ENCODE peak calls at places on chromosomes 12 and 14, in nine cellular contexts. One of them, this sample, is unnamed.

GRCh38 chr14:68349900-68350323 is 443.0 kb downstream of the ZFP36L1 start:
- DNase-seq in lower lobe of right lung: no peak
- DNase-seq in tibial artery: no peak
- DNase-seq in RWPE1: no peak
- DNase-seq in left lung: no peak
- DNase-seq in endothelial cell: no peak
- DNase-seq in heart right ventricle: no peak
- DNase-seq in dorsolateral prefrontal cortex: no peak
- DNase-seq in choroid plexus epithelial cell: peak
- DNase-seq in this sample: no peak

GRCh38 chr12:26833692-26834168 is 736 bp upstream of the ITPR2 start:
- DNase-seq in dorsolateral prefrontal cortex: no peak
- DNase-seq in RWPE1: peak
- DNase-seq in endothelial cell: no peak
- DNase-seq in choroid plexus epithelial cell: peak
- DNase-seq in lower lobe of right lung: peak
- DNase-seq in heart right ventricle: no peak
- DNase-seq in tibial artery: no peak
- DNase-seq in left lung: peak
- DNase-seq in this sample: no peak

GRCh38 chr12:93273834-93274705 is 103.7 kb upstream of the NUDT4 start:
- DNase-seq in heart right ventricle: no peak
- DNase-seq in choroid plexus epithelial cell: no peak
- DNase-seq in left lung: no peak
- DNase-seq in tibial artery: no peak
- DNase-seq in lower lobe of right lung: no peak
- DNase-seq in RWPE1: no peak
- DNase-seq in dorsolateral prefrontal cortex: no peak
- DNase-seq in endothelial cell: no peak
- DNase-seq in this sample: no peak

GRCh38 chr12:7989827-7990491 is 42.6 kb upstream of the FOXJ2 start:
- DNase-seq in choroid plexus epithelial cell: no peak
- DNase-seq in dorsolateral prefrontal cortex: no peak
- DNase-seq in lower lobe of right lung: peak
- DNase-seq in heart right ventricle: peak
- DNase-seq in left lung: peak
- DNase-seq in endothelial cell: no peak
- DNase-seq in RWPE1: no peak
- DNase-seq in tibial artery: peak
- DNase-seq in this sample: peak

GRCh38 chr14:59189281-59189821 is 884 bp downstream of the DAAM1 start:
- DNase-seq in left lung: peak
- DNase-seq in choroid plexus epithelial cell: peak
- DNase-seq in dorsolateral prefrontal cortex: no peak
- DNase-seq in tibial artery: no peak
- DNase-seq in lower lobe of right lung: peak
- DNase-seq in RWPE1: peak
- DNase-seq in endothelial cell: no peak
- DNase-seq in heart right ventricle: peak
- DNase-seq in this sample: peak

GRCh38 chr12:114701104-114701414 is 17.1 kb upstream of the TBX3 start:
- DNase-seq in choroid plexus epithelial cell: no peak
- DNase-seq in tibial artery: no peak
- DNase-seq in left lung: no peak
- DNase-seq in dorsolateral prefrontal cortex: no peak
- DNase-seq in endothelial cell: no peak
- DNase-seq in RWPE1: no peak
- DNase-seq in heart right ventricle: no peak
- DNase-seq in lower lobe of right lung: no peak
- DNase-seq in this sample: no peak

GRCh38 chr12:39905152-39905551 is 200.7 kb downstream of the SLC2A13 start:
- DNase-seq in RWPE1: no peak
- DNase-seq in tibial artery: peak
- DNase-seq in choroid plexus epithelial cell: peak
- DNase-seq in endothelial cell: no peak
- DNase-seq in left lung: peak
- DNase-seq in lower lobe of right lung: no peak
- DNase-seq in heart right ventricle: peak
- DNase-seq in dorsolateral prefrontal cortex: peak
- DNase-seq in this sample: no peak

GRCh38 chr12:124609041-124609984 is 41.9 kb upstream of the NCOR2 start:
- DNase-seq in choroid plexus epithelial cell: peak
- DNase-seq in tibial artery: peak
- DNase-seq in lower lobe of right lung: peak
- DNase-seq in endothelial cell: no peak
- DNase-seq in heart right ventricle: peak
- DNase-seq in left lung: peak
- DNase-seq in RWPE1: peak
- DNase-seq in dorsolateral prefrontal cortex: no peak
- DNase-seq in this sample: peak

GRCh38 chr14:101705733-101706508 is 55.6 kb upstream of the PPP2R5C start:
- DNase-seq in left lung: peak
- DNase-seq in choroid plexus epithelial cell: peak
- DNase-seq in RWPE1: no peak
- DNase-seq in endothelial cell: no peak
- DNase-seq in dorsolateral prefrontal cortex: no peak
- DNase-seq in tibial artery: peak
- DNase-seq in heart right ventricle: peak
- DNase-seq in lower lobe of right lung: peak
- DNase-seq in this sample: peak

GRCh38 chr14:73663548-73664212 is 18.9 kb downstream of the DNAL1 start:
- DNase-seq in heart right ventricle: no peak
- DNase-seq in tibial artery: no peak
- DNase-seq in choroid plexus epithelial cell: no peak
- DNase-seq in RWPE1: no peak
- DNase-seq in lower lobe of right lung: no peak
- DNase-seq in endothelial cell: no peak
- DNase-seq in left lung: no peak
- DNase-seq in dorsolateral prefrontal cortex: no peak
- DNase-seq in this sample: no peak

GRCh38 chr14:100540141-100540925 is 46.9 kb downstream of the BEGAIN start:
- DNase-seq in tibial artery: no peak
- DNase-seq in dorsolateral prefrontal cortex: no peak
- DNase-seq in lower lobe of right lung: peak
- DNase-seq in RWPE1: no peak
- DNase-seq in heart right ventricle: no peak
- DNase-seq in choroid plexus epithelial cell: no peak
- DNase-seq in endothelial cell: peak
- DNase-seq in left lung: peak
- DNase-seq in this sample: peak

GRCh38 chr12:69440016-69440415 is 30.2 kb upstream of the FRS2 start:
- DNase-seq in dorsolateral prefrontal cortex: no peak
- DNase-seq in lower lobe of right lung: no peak
- DNase-seq in left lung: no peak
- DNase-seq in endothelial cell: no peak
- DNase-seq in heart right ventricle: no peak
- DNase-seq in tibial artery: no peak
- DNase-seq in RWPE1: no peak
- DNase-seq in choroid plexus epithelial cell: no peak
- DNase-seq in this sample: no peak

GRCh38 chr14:103749860-103750259 is 34.2 kb downstream of the ZFYVE21 start:
- DNase-seq in left lung: no peak
- DNase-seq in heart right ventricle: no peak
- DNase-seq in dorsolateral prefrontal cortex: no peak
- DNase-seq in tibial artery: no peak
- DNase-seq in endothelial cell: no peak
- DNase-seq in lower lobe of right lung: no peak
- DNase-seq in choroid plexus epithelial cell: no peak
- DNase-seq in RWPE1: no peak
- DNase-seq in this sample: no peak
- TF ChIP-seq CTCF in left lung: no peak
- TF ChIP-seq CTCF in heart right ventricle: no peak
- TF ChIP-seq CTCF in dorsolateral prefrontal cortex: no peak
- TF ChIP-seq CTCF in tibial artery: peak
- TF ChIP-seq CTCF in endothelial cell: no peak
- TF ChIP-seq CTCF in lower lobe of right lung: peak
- TF ChIP-seq CTCF in choroid plexus epithelial cell: no peak
- TF ChIP-seq CTCF in RWPE1: no peak
- TF ChIP-seq CTCF in this sample: no peak

GRCh38 chr12:79886917-79887519 is 47.9 kb downstream of the PPP1R12A start:
- DNase-seq in left lung: no peak
- DNase-seq in tibial artery: no peak
- DNase-seq in RWPE1: peak
- DNase-seq in dorsolateral prefrontal cortex: no peak
- DNase-seq in choroid plexus epithelial cell: peak
- DNase-seq in endothelial cell: no peak
- DNase-seq in heart right ventricle: no peak
- DNase-seq in lower lobe of right lung: no peak
- DNase-seq in this sample: no peak
- TF ChIP-seq CTCF in left lung: peak
- TF ChIP-seq CTCF in tibial artery: peak
- TF ChIP-seq CTCF in RWPE1: peak
- TF ChIP-seq CTCF in dorsolateral prefrontal cortex: peak
- TF ChIP-seq CTCF in choroid plexus epithelial cell: peak
- TF ChIP-seq CTCF in endothelial cell: peak
- TF ChIP-seq CTCF in heart right ventricle: peak
- TF ChIP-seq CTCF in lower lobe of right lung: peak
- TF ChIP-seq CTCF in this sample: peak

GRCh38 chr14:23351681-23352505 is 794 bp downstream of the SLC22A17 start:
- DNase-seq in dorsolateral prefrontal cortex: peak
- DNase-seq in choroid plexus epithelial cell: no peak
- DNase-seq in endothelial cell: peak
- DNase-seq in heart right ventricle: no peak
- DNase-seq in lower lobe of right lung: no peak
- DNase-seq in RWPE1: no peak
- DNase-seq in left lung: no peak
- DNase-seq in tibial artery: no peak
- DNase-seq in this sample: no peak

GRCh38 chr14:23353433-23353780 is 720 bp upstream of the SLC22A17 start:
- DNase-seq in tibial artery: no peak
- DNase-seq in RWPE1: no peak
- DNase-seq in heart right ventricle: no peak
- DNase-seq in lower lobe of right lung: no peak
- DNase-seq in endothelial cell: no peak
- DNase-seq in dorsolateral prefrontal cortex: no peak
- DNase-seq in left lung: no peak
- DNase-seq in choroid plexus epithelial cell: no peak
- DNase-seq in this sample: no peak

GRCh38 chr14:23354990-23355389 is 2.3 kb upstream of the SLC22A17 start:
- DNase-seq in choroid plexus epithelial cell: no peak
- DNase-seq in dorsolateral prefrontal cortex: no peak
- DNase-seq in left lung: no peak
- DNase-seq in heart right ventricle: no peak
- DNase-seq in tibial artery: no peak
- DNase-seq in lower lobe of right lung: no peak
- DNase-seq in RWPE1: no peak
- DNase-seq in endothelial cell: no peak
- DNase-seq in this sample: no peak

GRCh38 chr14:23356036-23356435 is 3.3 kb upstream of the SLC22A17 start:
- DNase-seq in heart right ventricle: no peak
- DNase-seq in lower lobe of right lung: no peak
- DNase-seq in left lung: no peak
- DNase-seq in RWPE1: no peak
- DNase-seq in endothelial cell: no peak
- DNase-seq in dorsolateral prefrontal cortex: no peak
- DNase-seq in choroid plexus epithelial cell: no peak
- DNase-seq in tibial artery: no peak
- DNase-seq in this sample: no peak

DNA sequence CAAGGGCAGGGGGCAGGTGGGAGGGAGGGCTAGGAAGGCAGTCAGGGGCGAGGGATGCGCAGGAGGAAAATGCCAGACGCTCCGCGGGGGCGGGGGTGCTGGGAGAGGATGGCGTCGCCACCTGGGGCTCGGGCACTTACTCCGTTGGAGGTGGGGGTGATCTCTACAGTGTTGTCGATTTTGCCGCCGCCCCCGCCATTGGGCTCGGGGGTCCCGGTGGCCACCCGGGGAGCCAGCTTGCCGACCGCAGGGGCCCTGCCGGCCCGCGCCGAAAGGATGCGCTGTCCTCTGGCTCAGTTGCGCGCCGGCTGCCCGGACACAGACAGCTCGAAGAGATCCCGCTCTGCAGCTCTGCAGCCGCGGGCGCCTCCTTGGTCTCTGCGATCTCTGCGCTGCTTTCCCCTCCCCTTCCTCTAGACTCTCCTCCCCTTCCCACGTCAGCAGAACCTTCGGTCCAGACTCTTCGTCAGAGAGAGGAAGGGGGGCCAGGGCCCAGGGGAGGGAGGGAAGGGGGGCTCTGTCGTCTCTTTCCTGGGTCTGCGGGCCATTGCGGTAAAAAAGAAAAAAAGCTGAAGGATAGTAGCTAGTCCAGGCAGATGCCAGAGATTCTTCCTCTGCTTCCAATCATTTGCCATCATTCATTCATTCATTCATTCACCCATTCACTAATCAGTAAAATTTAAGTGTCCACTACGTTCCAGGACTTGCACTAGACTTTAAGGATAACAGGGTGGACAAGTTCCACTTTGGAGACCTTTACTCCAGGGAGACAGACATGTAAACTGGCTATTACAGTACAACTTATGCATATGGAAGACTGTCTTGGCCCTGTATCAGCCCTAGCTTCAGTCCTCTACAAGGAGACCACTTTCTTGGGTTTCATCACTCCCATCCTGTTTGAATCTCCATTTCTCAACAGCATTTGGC is at the start of gene SLC22A17:
- DNase-seq in tibial artery: peak
- DNase-seq in choroid plexus epithelial cell: peak
- DNase-seq in lower lobe of right lung: peak
- DNase-seq in RWPE1: peak
- DNase-seq in endothelial cell: peak
- DNase-seq in left lung: peak
- DNase-seq in heart right ventricle: peak
- DNase-seq in dorsolateral prefrontal cortex: peak
- DNase-seq in this sample: no peak
- TF ChIP-seq CTCF in tibial artery: no peak
- TF ChIP-seq CTCF in choroid plexus epithelial cell: no peak
- TF ChIP-seq CTCF in lower lobe of right lung: no peak
- TF ChIP-seq CTCF in RWPE1: no peak
- TF ChIP-seq CTCF in endothelial cell: no peak
- TF ChIP-seq CTCF in left lung: no peak
- TF ChIP-seq CTCF in heart right ventricle: no peak
- TF ChIP-seq CTCF in dorsolateral prefrontal cortex: no peak
- TF ChIP-seq CTCF in this sample: no peak

GRCh38 chr12:102876883-102877282 is 40.2 kb downstream of the PAH start:
- DNase-seq in RWPE1: no peak
- DNase-seq in dorsolateral prefrontal cortex: no peak
- DNase-seq in lower lobe of right lung: no peak
- DNase-seq in left lung: no peak
- DNase-seq in choroid plexus epithelial cell: no peak
- DNase-seq in heart right ventricle: no peak
- DNase-seq in endothelial cell: peak
- DNase-seq in tibial artery: no peak
- DNase-seq in this sample: no peak

GRCh38 chr12:102874819-102875218 is 42.2 kb downstream of the PAH start:
- DNase-seq in heart right ventricle: no peak
- DNase-seq in choroid plexus epithelial cell: no peak
- DNase-seq in RWPE1: no peak
- DNase-seq in dorsolateral prefrontal cortex: no peak
- DNase-seq in endothelial cell: no peak
- DNase-seq in left lung: no peak
- DNase-seq in lower lobe of right lung: no peak
- DNase-seq in tibial artery: peak
- DNase-seq in this sample: no peak

GRCh38 chr12:102883204-102883799 is 33.7 kb downstream of the PAH start:
- DNase-seq in left lung: peak
- DNase-seq in endothelial cell: peak
- DNase-seq in choroid plexus epithelial cell: peak
- DNase-seq in dorsolateral prefrontal cortex: peak
- DNase-seq in lower lobe of right lung: peak
- DNase-seq in RWPE1: peak
- DNase-seq in heart right ventricle: peak
- DNase-seq in tibial artery: peak
- DNase-seq in this sample: no peak

GRCh38 chr12:102880783-102881182 is 36.3 kb downstream of the PAH start:
- DNase-seq in dorsolateral prefrontal cortex: no peak
- DNase-seq in heart right ventricle: no peak
- DNase-seq in lower lobe of right lung: no peak
- DNase-seq in endothelial cell: no peak
- DNase-seq in left lung: no peak
- DNase-seq in choroid plexus epithelial cell: no peak
- DNase-seq in RWPE1: no peak
- DNase-seq in tibial artery: no peak
- DNase-seq in this sample: no peak

GRCh38 chr12:102879144-102879763 is 37.8 kb downstream of the PAH start:
- DNase-seq in heart right ventricle: no peak
- DNase-seq in endothelial cell: peak
- DNase-seq in left lung: peak
- DNase-seq in lower lobe of right lung: peak
- DNase-seq in tibial artery: peak
- DNase-seq in dorsolateral prefrontal cortex: peak
- DNase-seq in RWPE1: peak
- DNase-seq in choroid plexus epithelial cell: peak
- DNase-seq in this sample: no peak
- TF ChIP-seq CTCF in heart right ventricle: peak
- TF ChIP-seq CTCF in endothelial cell: no peak
- TF ChIP-seq CTCF in left lung: no peak
- TF ChIP-seq CTCF in lower lobe of right lung: peak
- TF ChIP-seq CTCF in tibial artery: peak
- TF ChIP-seq CTCF in dorsolateral prefrontal cortex: peak
- TF ChIP-seq CTCF in RWPE1: peak
- TF ChIP-seq CTCF in choroid plexus epithelial cell: peak
- TF ChIP-seq CTCF in this sample: no peak

This sample was measured in CD14-positive monocyte.